ENCODE peak calls at places on chromosomes 1 and 21, in seven cellular contexts. J, T, S, K, R, B and Z are unnamed samples.
A peak's percentile ranks its signal among the peaks of the same experiment; 100 is the strongest.

GRCh38 chr21:45469273-45470086 is 64.5 kb downstream of the COL18A1 start:
- DNase-seq in J (no peak), T (no peak), S (peak; percentile 94), K (no peak), R (no peak), B (no peak), Z (no peak)

GRCh38 chr1:166626711-166627110 is 212.6 kb upstream of the POGK start:
- DNase-seq in J (no peak), T (no peak), S (no peak), K (no peak), R (no peak), B (no peak), Z (no peak)

GRCh38 chr1:19640363-19641316 is 3.5 kb upstream of the NBL1 start:
- DNase-seq in J (no peak), T (peak; percentile 72), S (no peak), K (no peak), R (peak; percentile 60), B (no peak), Z (no peak)

GRCh38 chr1:172668097-172668496 is 9.2 kb downstream of the FASLG start:
- DNase-seq in J (no peak), T (no peak), S (no peak), K (no peak), R (no peak), B (no peak), Z (no peak)

GRCh38 chr1:41486053-41486891 is 1.8 kb upstream of the EDN2 start:
- DNase-seq in J (no peak), T (no peak), S (no peak), K (no peak), R (no peak), B (peak; percentile 70), Z (no peak)

GRCh38 chr1:17230671-17231310 is 18.1 kb upstream of the PADI3 start:
- DNase-seq in J (no peak), T (no peak), S (no peak), K (no peak), R (no peak), B (no peak), Z (no peak)

GRCh38 chr1:188169971-188170370 is 1341.2 kb downstream of the PLA2G4A start:
- DNase-seq in J (no peak), T (no peak), S (no peak), K (no peak), R (no peak), B (no peak), Z (no peak)

GRCh38 chr1:206117151-206117948 is at the start of gene AVPR1B:
- DNase-seq in J (peak; percentile 60), T (peak; percentile 56), S (peak; percentile 51), K (no peak), R (peak; percentile 31), B (peak; percentile 47), Z (no peak)

GRCh38 chr1:25766721-25767436 is 33.1 kb upstream of the SELENON start:
- DNase-seq in J (no peak), T (no peak), S (peak; percentile 86), K (no peak), R (no peak), B (peak; percentile 97), Z (no peak)

GRCh38 chr1:85975770-85976386 is 180.7 kb downstream of the COL24A1 start:
- DNase-seq in J (no peak), T (no peak), S (no peak), K (no peak), R (no peak), B (no peak), Z (no peak)

GRCh38 chr1:196317535-196318522 is 290.4 kb downstream of the KCNT2 start:
- DNase-seq in J (peak; percentile 42), T (peak; percentile 57), S (no peak), K (no peak), R (peak; percentile 0), B (no peak), Z (peak; percentile 7)

GRCh38 chr1:62194651-62195282 is at the start of gene L1TD1:
- DNase-seq in J (peak; percentile 55), T (no peak), S (peak; percentile 28), K (no peak), R (no peak), B (no peak), Z (no peak)

GRCh38 chr1:198563578-198563977 is 23.1 kb upstream of the ATP6V1G3 start:
- DNase-seq in J (no peak), T (peak; percentile 72), S (no peak), K (no peak), R (no peak), B (no peak), Z (no peak)

GRCh38 chr1:41726899-41727748 is 191.6 kb downstream of the HIVEP3 start:
- DNase-seq in J (no peak), T (no peak), S (peak; percentile 62), K (no peak), R (no peak), B (peak; percentile 19), Z (no peak)

GRCh38 chr1:19814681-19815503 is at the start of gene RNF186:
- DNase-seq in J (no peak), T (no peak), S (peak; percentile 93), K (no peak), R (no peak), B (peak; percentile 96), Z (no peak)

GRCh38 chr21:29299046-29299905 is 554 bp downstream of the BACH1 start:
- DNase-seq in J (peak; percentile 59), T (peak; percentile 49), S (peak; percentile 69), K (peak; percentile 48), R (peak; percentile 17), B (peak; percentile 69), Z (no peak)

GRCh38 chr21:31255846-31256395 is 88.1 kb downstream of the TIAM1 start:
- DNase-seq in J (no peak), T (no peak), S (no peak), K (no peak), R (no peak), B (no peak), Z (no peak)

GRCh38 chr21:43702785-43703067 is 16.2 kb upstream of the PDXK start:
- DNase-seq in J (no peak), T (peak; percentile 34), S (no peak), K (no peak), R (no peak), B (no peak), Z (no peak)

GRCh38 chr1:155929057-155929456 is 5.2 kb downstream of the KHDC4 start:
- DNase-seq in J (no peak), T (no peak), S (no peak), K (no peak), R (no peak), B (no peak), Z (no peak)

GRCh38 chr1:162676087-162676486 is 43.8 kb downstream of the DDR2 start:
- DNase-seq in J (no peak), T (no peak), S (no peak), K (no peak), R (no peak), B (no peak), Z (no peak)

GRCh38 chr1:239011382-239011781 is 375.0 kb upstream of the CHRM3 start:
- DNase-seq in J (no peak), T (no peak), S (no peak), K (no peak), R (no peak), B (no peak), Z (no peak)

GRCh38 chr1:239008568-239008967 is 377.8 kb upstream of the CHRM3 start:
- DNase-seq in J (no peak), T (peak; percentile 4), S (no peak), K (no peak), R (no peak), B (no peak), Z (no peak)
- TF ChIP-seq CTCF in J (peak; percentile 68), T (no peak), S (no peak), K (no peak), R (no peak), B (peak; percentile 13), Z (no peak)

DNA sequence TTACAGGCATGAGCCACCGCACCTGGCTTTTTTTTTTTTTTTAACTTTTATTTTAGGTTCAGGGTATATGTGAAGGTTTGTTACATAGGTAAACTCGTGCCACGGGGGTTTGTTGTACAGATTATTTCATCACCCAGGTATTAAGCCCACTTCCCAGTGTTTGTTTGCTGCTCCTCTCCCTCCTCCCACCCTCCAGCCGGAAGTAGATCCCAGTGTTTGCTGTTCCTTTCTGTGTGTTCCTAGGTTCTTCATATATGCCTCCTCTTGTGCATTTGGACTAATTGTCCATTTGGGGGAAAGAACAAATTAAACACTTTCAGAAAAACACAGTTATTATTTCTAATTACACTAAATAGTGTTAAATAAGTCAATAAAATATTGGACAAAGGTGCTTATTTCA is 1.1 kb upstream of the SLC2A7 start:
- DNase-seq in J (no peak), T (no peak), S (no peak), K (no peak), R (no peak), B (no peak), Z (no peak)
- TF ChIP-seq CTCF in J (no peak), T (no peak), S (no peak), K (no peak), R (no peak), B (no peak), Z (no peak)

GRCh38 chr1:63777286-63777685 is 3.5 kb downstream of the ROR1 start:
- DNase-seq in J (no peak), T (no peak), S (no peak), K (no peak), R (no peak), B (no peak), Z (no peak)
- TF ChIP-seq CTCF in J (no peak), T (no peak), S (no peak), K (no peak), R (no peak), B (no peak), Z (no peak)

DNA sequence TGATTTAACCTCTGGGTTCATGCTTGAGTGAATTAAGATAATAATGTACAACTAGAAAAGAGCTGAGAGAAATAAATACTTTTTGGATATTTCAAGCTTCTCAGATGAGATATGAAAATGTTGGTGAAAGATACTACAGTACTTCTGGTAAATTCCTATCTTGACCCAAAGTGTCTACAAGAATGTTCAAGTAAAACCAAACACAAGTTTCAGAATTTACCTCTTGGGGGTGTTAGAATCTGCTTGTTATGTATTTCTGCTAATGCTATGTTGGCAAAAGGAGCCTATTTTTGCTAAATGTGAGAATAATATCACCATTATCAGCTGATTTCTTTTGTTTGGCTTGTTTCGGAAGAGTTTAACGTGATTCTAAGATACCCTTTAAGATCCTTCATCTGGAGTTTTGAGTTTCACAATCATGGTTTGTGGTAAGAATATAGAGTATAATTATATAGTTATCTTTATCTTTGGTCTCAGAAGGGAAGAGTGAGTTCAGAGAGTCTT is 388.5 kb downstream of the LMO4 start:
- DNase-seq in J (no peak), T (no peak), S (no peak), K (no peak), R (no peak), B (no peak), Z (no peak)
- TF ChIP-seq CTCF in J (no peak), T (no peak), S (no peak), K (no peak), R (no peak), B (no peak), Z (no peak)